ENCODE peak calls at places on chromosome 2, in four cellular contexts. D is H1, N is HepG2, C is GM12878. R is an unnamed sample. For H3K4me1, the result is how much of the 10 kb centered on the place peaks cover.

GRCh38 chr2:70214958-70215357 is 24.1 kb upstream of the C2orf42 start:
- DNase-seq in C (no peak), N (no peak), D (no peak), R (no peak)

GRCh38 chr2:234708717-234709116 is 211.8 kb upstream of the ARL4C start:
- DNase-seq in C (no peak), D (no peak), N (peak), R (no peak)

GRCh38 chr2:9260411-9261037 is 53.9 kb downstream of the ASAP2 start:
- DNase-seq in C (no peak), D (no peak), N (no peak), R (no peak)

GRCh38 chr2:554444-554843 is 122.8 kb downstream of the TMEM18 start:
- DNase-seq in C (no peak), N (no peak), D (no peak), R (no peak)

GRCh38 chr2:216681683-216682082 is 13.7 kb downstream of the IGFBP5 start:
- DNase-seq in D (no peak), N (no peak), C (no peak), R (no peak)

GRCh38 chr2:168848220-168848619 is 42.0 kb downstream of the SPC25 start:
- DNase-seq in C (no peak), N (no peak), D (no peak), R (no peak)

GRCh38 chr2:224055101-224055500 is 16.0 kb upstream of the SERPINE2 start:
- DNase-seq in C (no peak), D (no peak), N (no peak), R (no peak)

GRCh38 chr2:5689790-5690189 is 2.4 kb upstream of the SOX11 start:
- DNase-seq in N (no peak), C (no peak), D (no peak), R (no peak)

GRCh38 chr2:104656496-104657310 is 197.2 kb upstream of the POU3F3 start:
- DNase-seq in N (no peak), C (no peak), D (no peak), R (no peak)

GRCh38 chr2:216857131-216857550 is 2.7 kb downstream of the TNP1 start:
- DNase-seq in C (no peak), N (no peak), D (no peak), R (no peak)

GRCh38 chr2:3307901-3308300 is 69.7 kb downstream of the EIPR1 start:
- DNase-seq in C (no peak), D (no peak), N (no peak), R (no peak)

GRCh38 chr2:6812857-6813530 is 52.7 kb downstream of the CMPK2 start:
- DNase-seq in D (no peak), C (no peak), N (no peak), R (no peak)

GRCh38 chr2:59385971-59386370 is 1144.8 kb upstream of the FANCL start:
- DNase-seq in D (no peak), N (no peak), C (no peak), R (no peak)

GRCh38 chr2:120625865-120626560 is 109.7 kb upstream of the GLI2 start:
- DNase-seq in C (no peak), D (no peak), N (peak), R (no peak)

GRCh38 chr2:204972606-204973336 is 427.5 kb downstream of the PARD3B start:
- DNase-seq in D (no peak), N (no peak), C (no peak), R (no peak)

GRCh38 chr2:43333656-43334144 is 107.3 kb upstream of the ZFP36L2 start:
- DNase-seq in N (no peak), D (no peak), C (no peak), R (no peak)

GRCh38 chr2:67684991-67685390 is 287.9 kb downstream of the ETAA1 start:
- DNase-seq in C (no peak), D (no peak), N (no peak), R (no peak)

GRCh38 chr2:200677721-200678532 is 92.1 kb downstream of the AOX1 start:
- DNase-seq in N (peak), D (no peak), C (no peak), R (no peak)

GRCh38 chr2:168894101-168894500 is 3.9 kb upstream of the SPC25 start:
- DNase-seq in N (no peak), D (no peak), C (no peak), R (no peak)

GRCh38 chr2:48531141-48531648 is 1.2 kb downstream of the STON1 start:
- DNase-seq in C (no peak), N (peak), D (no peak), R (peak)

GRCh38 chr2:85838641-85839040 is 50.1 kb downstream of the ST3GAL5 start:
- DNase-seq in N (no peak), C (no peak), D (no peak), R (no peak)

GRCh38 chr2:136696438-136696837 is 68.9 kb upstream of the THSD7B start:
- DNase-seq in C (no peak), D (no peak), N (no peak), R (no peak)

GRCh38 chr2:219157396-219157795 is 3.2 kb downstream of the NHEJ1 start:
- DNase-seq in N (no peak), D (no peak), C (no peak), R (no peak)

GRCh38 chr2:38168710-38169480 is 92.9 kb upstream of the CYP1B1 start:
- DNase-seq in D (no peak), C (no peak), N (no peak), R (no peak)

GRCh38 chr2:199596549-199596948 is 138.8 kb upstream of the SATB2 start:
- DNase-seq in N (peak), D (no peak), C (no peak), R (no peak)

GRCh38 chr2:138115664-138116063 is 151.4 kb downstream of the HNMT start:
- DNase-seq in N (no peak), C (no peak), D (no peak), R (no peak)
- H3K4me3 ChIP-seq in N (no peak), C (no peak), D (no peak), R (no peak)

GRCh38 chr2:96090181-96090500 is 26.2 kb downstream of the ADRA2B start:
- DNase-seq in N (no peak), D (no peak), C (no peak), R (no peak)

GRCh38 chr2:96091141-96091710 is 25.1 kb downstream of the ADRA2B start:
- DNase-seq in C (no peak), N (no peak), D (no peak), R (no peak)

GRCh38 chr2:96088340-96089335 is 27.7 kb downstream of the ADRA2B start:
- DNase-seq in C (no peak), N (no peak), D (no peak), R (no peak)

GRCh38 chr2:96090527-96090926 is 25.8 kb downstream of the ADRA2B start:
- DNase-seq in C (no peak), D (no peak), N (no peak), R (no peak)

GRCh38 chr2:96089356-96090180 is 26.8 kb downstream of the ADRA2B start:
- DNase-seq in C (no peak), N (no peak), D (no peak), R (no peak)
- TF ChIP-seq SUZ12 in C (no peak), N (no peak), D (no peak), R (no peak)

DNA sequence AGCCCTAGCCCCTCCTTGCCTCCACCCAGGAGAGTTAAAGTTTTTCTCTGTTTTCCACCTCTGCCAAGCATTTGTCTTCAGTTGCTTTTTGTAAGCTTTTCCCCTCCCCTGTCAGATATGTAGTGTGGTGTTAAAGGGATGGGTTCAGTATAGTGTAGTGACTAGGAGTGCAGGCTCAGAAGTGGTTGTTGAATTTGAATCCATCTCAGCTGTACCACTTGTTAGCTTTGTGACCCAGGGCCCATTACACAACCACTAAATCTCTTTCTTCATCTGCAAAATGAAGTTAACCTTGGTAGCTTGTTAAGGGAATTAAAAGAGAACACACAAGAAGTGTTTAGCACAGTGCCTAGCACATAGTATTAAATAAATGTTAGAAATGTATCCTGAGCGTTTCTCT is 56.9 kb downstream of the MAP3K20 start:
- DNase-seq in N (no peak), C (no peak), D (no peak), R (no peak)
- H3K4me1 ChIP-seq in N (under half), C (under half), D (under half), R (under half)

GRCh38 chr2:99727199-99727598 is 237.4 kb upstream of the REV1 start:
- DNase-seq in C (no peak), N (no peak), D (no peak), R (no peak)
- H3K4me3 ChIP-seq in C (no peak), N (no peak), D (no peak), R (no peak)

GRCh38 chr2:155525194-155525593 is 807.3 kb downstream of the NR4A2 start:
- DNase-seq in D (no peak), N (no peak), C (no peak), R (no peak)
- TF ChIP-seq SUZ12 in D (no peak), N (no peak), C (no peak), R (no peak)

GRCh38 chr2:241703128-241703604 is 1.3 kb downstream of the ING5 start:
- DNase-seq in D (no peak), C (no peak), N (no peak), R (no peak)
- H3K4me1 ChIP-seq in D (under half), C (under half), N (under half), R (under half)

GRCh38 chr2:54579061-54579681 is 123.0 kb downstream of the SPTBN1 start:
- DNase-seq in N (no peak), C (no peak), D (no peak), R (no peak)
- H3K4me3 ChIP-seq in N (peak), C (peak), D (no peak), R (no peak)

GRCh38 chr2:172102159-172102857 is 392 bp downstream of the DLX2 start:
- DNase-seq in N (no peak), C (no peak), D (no peak), R (no peak)
- TF ChIP-seq SUZ12 in N (no peak), C (no peak), D (no peak), R (no peak)